ENCODE peak calls at places on chromosomes 12 and 14, in six cellular contexts. One of them, this sample, is unnamed.
A peak's percentile ranks its signal among the peaks of the same experiment; 100 is the strongest.

GRCh38 chr14:21191809-21192446 is 36.1 kb upstream of the OR5AU1 start:
- DNase-seq in NCI-H1436: peak; percentile 75
- DNase-seq in AG10803: peak; percentile 26
- DNase-seq in foreskin fibroblast: peak; percentile 38
- DNase-seq in EL: peak; percentile 71
- DNase-seq in glutamatergic neuron: peak; percentile 88
- DNase-seq in this sample: peak; percentile 95

GRCh38 chr12:56221757-56222530 is at the start of gene RNF41:
- DNase-seq in NCI-H1436: peak; percentile 93
- DNase-seq in AG10803: peak; percentile 98
- DNase-seq in foreskin fibroblast: peak; percentile 97
- DNase-seq in EL: peak; percentile 98
- DNase-seq in glutamatergic neuron: peak; percentile 94
- DNase-seq in this sample: peak; percentile 98

GRCh38 chr12:63668028-63668799 is at the start of gene DPY19L2:
- DNase-seq in NCI-H1436: peak; percentile 76
- DNase-seq in AG10803: peak; percentile 54
- DNase-seq in foreskin fibroblast: peak; percentile 57
- DNase-seq in EL: peak; percentile 88
- DNase-seq in glutamatergic neuron: peak; percentile 77
- DNase-seq in this sample: peak; percentile 88

GRCh38 chr14:59461891-59462290 is 3.3 kb downstream of the GPR135 start:
- DNase-seq in NCI-H1436: no peak
- DNase-seq in AG10803: no peak
- DNase-seq in foreskin fibroblast: no peak
- DNase-seq in EL: no peak
- DNase-seq in glutamatergic neuron: no peak
- DNase-seq in this sample: no peak

GRCh38 chr12:68175566-68176033 is 16.1 kb upstream of the IFNG start:
- DNase-seq in NCI-H1436: no peak
- DNase-seq in AG10803: no peak
- DNase-seq in foreskin fibroblast: no peak
- DNase-seq in EL: no peak
- DNase-seq in glutamatergic neuron: no peak
- DNase-seq in this sample: no peak

GRCh38 chr12:94872671-94873367 is 130.7 kb downstream of the NDUFA12 start:
- DNase-seq in NCI-H1436: no peak
- DNase-seq in AG10803: no peak
- DNase-seq in foreskin fibroblast: no peak
- DNase-seq in EL: peak; percentile 5
- DNase-seq in glutamatergic neuron: peak; percentile 25
- DNase-seq in this sample: no peak

GRCh38 chr12:21065845-21066244 is 65.1 kb upstream of the SLCO1B1 start:
- DNase-seq in NCI-H1436: no peak
- DNase-seq in AG10803: no peak
- DNase-seq in foreskin fibroblast: no peak
- DNase-seq in EL: peak; percentile 3
- DNase-seq in glutamatergic neuron: no peak
- DNase-seq in this sample: no peak

GRCh38 chr12:106625976-106626375 is 43.2 kb downstream of the RFX4 start:
- DNase-seq in NCI-H1436: no peak
- DNase-seq in AG10803: no peak
- DNase-seq in foreskin fibroblast: no peak
- DNase-seq in EL: no peak
- DNase-seq in glutamatergic neuron: no peak
- DNase-seq in this sample: no peak

GRCh38 chr12:18120899-18121298 is 30.9 kb upstream of the RERGL start:
- DNase-seq in NCI-H1436: no peak
- DNase-seq in AG10803: no peak
- DNase-seq in foreskin fibroblast: no peak
- DNase-seq in EL: no peak
- DNase-seq in glutamatergic neuron: no peak
- DNase-seq in this sample: no peak

GRCh38 chr12:107570721-107571120 is 114.9 kb upstream of the PWP1 start:
- DNase-seq in NCI-H1436: no peak
- DNase-seq in AG10803: peak; percentile 40
- DNase-seq in foreskin fibroblast: no peak
- DNase-seq in EL: no peak
- DNase-seq in glutamatergic neuron: no peak
- DNase-seq in this sample: peak; percentile 59

GRCh38 chr14:52355016-52355430 is 40.9 kb downstream of the PTGER2 start:
- DNase-seq in NCI-H1436: no peak
- DNase-seq in AG10803: peak; percentile 96
- DNase-seq in foreskin fibroblast: peak; percentile 85
- DNase-seq in EL: peak; percentile 93
- DNase-seq in glutamatergic neuron: no peak
- DNase-seq in this sample: no peak

GRCh38 chr12:104471336-104471735 is 14.6 kb downstream of the CHST11 start:
- DNase-seq in NCI-H1436: no peak
- DNase-seq in AG10803: no peak
- DNase-seq in foreskin fibroblast: no peak
- DNase-seq in EL: no peak
- DNase-seq in glutamatergic neuron: no peak
- DNase-seq in this sample: no peak

GRCh38 chr12:124399622-124400021 is 104.7 kb downstream of the RFLNA start:
- DNase-seq in NCI-H1436: no peak
- DNase-seq in AG10803: no peak
- DNase-seq in foreskin fibroblast: no peak
- DNase-seq in EL: peak; percentile 34
- DNase-seq in glutamatergic neuron: peak; percentile 64
- DNase-seq in this sample: peak; percentile 56

GRCh38 chr14:104701383-104702076 is 12.1 kb downstream of the INF2 start:
- DNase-seq in NCI-H1436: no peak
- DNase-seq in AG10803: no peak
- DNase-seq in foreskin fibroblast: no peak
- DNase-seq in EL: no peak
- DNase-seq in glutamatergic neuron: no peak
- DNase-seq in this sample: no peak

GRCh38 chr12:51683763-51684357 is 92.8 kb downstream of the SCN8A start:
- DNase-seq in NCI-H1436: no peak
- DNase-seq in AG10803: peak; percentile 78
- DNase-seq in foreskin fibroblast: peak; percentile 56
- DNase-seq in EL: peak; percentile 65
- DNase-seq in glutamatergic neuron: no peak
- DNase-seq in this sample: no peak

GRCh38 chr12:42326466-42327226 is 679 bp downstream of the PPHLN1 start:
- DNase-seq in NCI-H1436: peak; percentile 1
- DNase-seq in AG10803: peak; percentile 51
- DNase-seq in foreskin fibroblast: peak; percentile 21
- DNase-seq in EL: peak; percentile 35
- DNase-seq in glutamatergic neuron: no peak
- DNase-seq in this sample: no peak

GRCh38 chr12:15469342-15469741 is 147.0 kb downstream of the PTPRO start:
- DNase-seq in NCI-H1436: no peak
- DNase-seq in AG10803: no peak
- DNase-seq in foreskin fibroblast: no peak
- DNase-seq in EL: no peak
- DNase-seq in glutamatergic neuron: no peak
- DNase-seq in this sample: no peak

GRCh38 chr12:54017027-54017788 is 8.4 kb downstream of the HOXC8 start:
- DNase-seq in NCI-H1436: no peak
- DNase-seq in AG10803: no peak
- DNase-seq in foreskin fibroblast: no peak
- DNase-seq in EL: peak; percentile 59
- DNase-seq in glutamatergic neuron: no peak
- DNase-seq in this sample: peak; percentile 74

GRCh38 chr12:82415402-82415801 is 57.1 kb downstream of the METTL25 start:
- DNase-seq in NCI-H1436: no peak
- DNase-seq in AG10803: peak; percentile 26
- DNase-seq in foreskin fibroblast: no peak
- DNase-seq in EL: peak; percentile 45
- DNase-seq in glutamatergic neuron: no peak
- DNase-seq in this sample: no peak

GRCh38 chr12:563250-563781 is 99.9 kb downstream of the NINJ2 start:
- DNase-seq in NCI-H1436: no peak
- DNase-seq in AG10803: peak; percentile 40
- DNase-seq in foreskin fibroblast: no peak
- DNase-seq in EL: no peak
- DNase-seq in glutamatergic neuron: no peak
- DNase-seq in this sample: no peak

GRCh38 chr14:89681086-89682018 is 264.3 kb upstream of the FOXN3 start:
- DNase-seq in NCI-H1436: no peak
- DNase-seq in AG10803: no peak
- DNase-seq in foreskin fibroblast: no peak
- DNase-seq in EL: no peak
- DNase-seq in glutamatergic neuron: no peak
- DNase-seq in this sample: no peak

GRCh38 chr12:40752011-40752410 is 59.8 kb downstream of the CNTN1 start:
- DNase-seq in NCI-H1436: no peak
- DNase-seq in AG10803: no peak
- DNase-seq in foreskin fibroblast: no peak
- DNase-seq in EL: no peak
- DNase-seq in glutamatergic neuron: no peak
- DNase-seq in this sample: no peak

This sample was measured in BE2C.